ENCODE peak calls at places on chromosomes 12 and 14, in eight cellular contexts. One of them, this sample, is unnamed.

GRCh38 chr12:31353730-31354708 is 28.1 kb upstream of the SINHCAF start:
- DNase-seq in kidney: no peak
- DNase-seq in endothelial cell: no peak
- DNase-seq in tibial artery: no peak
- DNase-seq in neural progenitor cell: peak
- DNase-seq in heart right ventricle: no peak
- DNase-seq in body of pancreas: no peak
- DNase-seq in A549: no peak
- DNase-seq in this sample: peak

GRCh38 chr12:753401-754237 is 1.2 kb downstream of the WNK1 start:
- DNase-seq in neural progenitor cell: peak
- DNase-seq in body of pancreas: peak
- DNase-seq in A549: peak
- DNase-seq in tibial artery: peak
- DNase-seq in kidney: peak
- DNase-seq in endothelial cell: peak
- DNase-seq in heart right ventricle: peak
- DNase-seq in this sample: peak

GRCh38 chr12:107503851-107504502 is 181.6 kb upstream of the PWP1 start:
- DNase-seq in A549: no peak
- DNase-seq in endothelial cell: no peak
- DNase-seq in heart right ventricle: no peak
- DNase-seq in tibial artery: no peak
- DNase-seq in body of pancreas: no peak
- DNase-seq in neural progenitor cell: no peak
- DNase-seq in kidney: no peak
- DNase-seq in this sample: no peak

GRCh38 chr12:113461666-113462065 is 10.0 kb downstream of the LHX5 start:
- DNase-seq in neural progenitor cell: peak
- DNase-seq in body of pancreas: no peak
- DNase-seq in heart right ventricle: no peak
- DNase-seq in endothelial cell: no peak
- DNase-seq in A549: peak
- DNase-seq in tibial artery: no peak
- DNase-seq in kidney: no peak
- DNase-seq in this sample: peak

GRCh38 chr12:89163918-89164317 is 188.4 kb downstream of the DUSP6 start:
- DNase-seq in heart right ventricle: no peak
- DNase-seq in kidney: no peak
- DNase-seq in neural progenitor cell: no peak
- DNase-seq in body of pancreas: no peak
- DNase-seq in endothelial cell: no peak
- DNase-seq in A549: peak
- DNase-seq in tibial artery: no peak
- DNase-seq in this sample: no peak

GRCh38 chr14:101074124-101075024 is 170.9 kb upstream of the RTL1 start:
- DNase-seq in kidney: no peak
- DNase-seq in heart right ventricle: no peak
- DNase-seq in endothelial cell: no peak
- DNase-seq in body of pancreas: no peak
- DNase-seq in neural progenitor cell: no peak
- DNase-seq in A549: no peak
- DNase-seq in tibial artery: peak
- DNase-seq in this sample: no peak

GRCh38 chr12:130335517-130336392 is 1.9 kb upstream of the PIWIL1 start:
- DNase-seq in heart right ventricle: peak
- DNase-seq in tibial artery: no peak
- DNase-seq in A549: peak
- DNase-seq in kidney: no peak
- DNase-seq in neural progenitor cell: peak
- DNase-seq in body of pancreas: peak
- DNase-seq in endothelial cell: peak
- DNase-seq in this sample: peak

GRCh38 chr14:77059276-77059934 is 30.9 kb upstream of the IRF2BPL start:
- DNase-seq in tibial artery: no peak
- DNase-seq in endothelial cell: no peak
- DNase-seq in neural progenitor cell: peak
- DNase-seq in A549: peak
- DNase-seq in body of pancreas: peak
- DNase-seq in kidney: peak
- DNase-seq in heart right ventricle: no peak
- DNase-seq in this sample: no peak

GRCh38 chr14:104510794-104511611 is 68.6 kb upstream of the C14orf180 start:
- DNase-seq in heart right ventricle: peak
- DNase-seq in neural progenitor cell: no peak
- DNase-seq in endothelial cell: no peak
- DNase-seq in body of pancreas: no peak
- DNase-seq in tibial artery: no peak
- DNase-seq in A549: no peak
- DNase-seq in kidney: no peak
- DNase-seq in this sample: no peak

GRCh38 chr12:15717940-15718567 is 71.1 kb downstream of the EPS8 start:
- DNase-seq in heart right ventricle: no peak
- DNase-seq in tibial artery: no peak
- DNase-seq in endothelial cell: no peak
- DNase-seq in kidney: no peak
- DNase-seq in A549: no peak
- DNase-seq in body of pancreas: no peak
- DNase-seq in neural progenitor cell: no peak
- DNase-seq in this sample: no peak

GRCh38 chr12:8681129-8681902 is 16.5 kb upstream of the RIMKLB start:
- DNase-seq in tibial artery: no peak
- DNase-seq in neural progenitor cell: no peak
- DNase-seq in A549: peak
- DNase-seq in heart right ventricle: peak
- DNase-seq in kidney: no peak
- DNase-seq in body of pancreas: peak
- DNase-seq in endothelial cell: no peak
- DNase-seq in this sample: no peak

GRCh38 chr14:55180434-55180833 is 11.0 kb downstream of the DLGAP5 start:
- DNase-seq in kidney: no peak
- DNase-seq in endothelial cell: no peak
- DNase-seq in tibial artery: no peak
- DNase-seq in body of pancreas: no peak
- DNase-seq in A549: no peak
- DNase-seq in neural progenitor cell: no peak
- DNase-seq in heart right ventricle: no peak
- DNase-seq in this sample: peak

GRCh38 chr14:61644834-61645233 is 50.5 kb upstream of the HIF1A start:
- DNase-seq in kidney: no peak
- DNase-seq in neural progenitor cell: peak
- DNase-seq in tibial artery: no peak
- DNase-seq in body of pancreas: no peak
- DNase-seq in endothelial cell: no peak
- DNase-seq in heart right ventricle: no peak
- DNase-seq in A549: no peak
- DNase-seq in this sample: peak

GRCh38 chr12:80634903-80635302 is 72.5 kb upstream of the MYF6 start:
- DNase-seq in kidney: no peak
- DNase-seq in body of pancreas: no peak
- DNase-seq in neural progenitor cell: peak
- DNase-seq in tibial artery: no peak
- DNase-seq in A549: no peak
- DNase-seq in heart right ventricle: no peak
- DNase-seq in endothelial cell: no peak
- DNase-seq in this sample: no peak

GRCh38 chr12:80627773-80628172 is 79.7 kb upstream of the MYF6 start:
- DNase-seq in kidney: no peak
- DNase-seq in heart right ventricle: no peak
- DNase-seq in endothelial cell: no peak
- DNase-seq in neural progenitor cell: no peak
- DNase-seq in body of pancreas: no peak
- DNase-seq in A549: no peak
- DNase-seq in tibial artery: no peak
- DNase-seq in this sample: no peak

GRCh38 chr12:80636832-80637231 is 70.6 kb upstream of the MYF6 start:
- DNase-seq in tibial artery: no peak
- DNase-seq in body of pancreas: no peak
- DNase-seq in heart right ventricle: no peak
- DNase-seq in neural progenitor cell: no peak
- DNase-seq in kidney: no peak
- DNase-seq in A549: no peak
- DNase-seq in endothelial cell: no peak
- DNase-seq in this sample: no peak

GRCh38 chr12:80632835-80633234 is 74.6 kb upstream of the MYF6 start:
- DNase-seq in heart right ventricle: no peak
- DNase-seq in body of pancreas: peak
- DNase-seq in endothelial cell: peak
- DNase-seq in neural progenitor cell: peak
- DNase-seq in tibial artery: no peak
- DNase-seq in A549: peak
- DNase-seq in kidney: no peak
- DNase-seq in this sample: no peak
- TF ChIP-seq CTCF in heart right ventricle: no peak
- TF ChIP-seq CTCF in body of pancreas: no peak
- TF ChIP-seq CTCF in endothelial cell: no peak
- TF ChIP-seq CTCF in neural progenitor cell: peak
- TF ChIP-seq CTCF in tibial artery: no peak
- TF ChIP-seq CTCF in A549: peak
- TF ChIP-seq CTCF in kidney: peak
- TF ChIP-seq CTCF in this sample: peak

DNA sequence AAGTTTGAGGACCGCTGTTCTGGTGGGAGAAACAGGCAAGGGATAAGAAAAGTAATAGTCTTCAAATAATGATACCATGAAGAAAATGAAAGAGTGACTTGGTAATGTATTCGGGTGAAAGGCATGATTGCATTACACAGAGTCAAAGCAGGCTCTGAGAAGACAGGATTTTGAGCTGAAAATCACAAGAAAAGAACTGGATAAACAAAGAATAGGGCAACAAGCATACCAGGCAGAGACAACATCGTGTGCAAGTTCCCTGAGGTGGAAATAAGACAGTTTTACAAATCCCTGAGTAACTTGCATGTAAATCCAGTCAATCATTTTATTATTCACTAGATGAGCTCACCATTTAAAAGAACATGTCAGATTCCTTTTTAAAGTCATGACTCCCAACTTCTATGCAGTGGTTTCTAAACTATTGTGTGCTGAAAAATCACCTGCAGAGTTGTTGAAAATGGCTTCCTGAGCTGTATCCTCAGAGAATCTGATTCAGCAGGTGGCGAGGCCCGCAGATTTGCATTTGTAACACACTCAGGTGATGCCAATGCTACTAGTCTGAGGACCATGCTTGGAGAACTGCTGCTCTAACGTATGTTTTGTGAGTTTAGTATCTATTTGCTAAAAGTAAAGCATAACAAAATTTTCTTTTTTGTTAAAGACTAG is 133.0 kb upstream of the ABCD2 start:
- DNase-seq in heart right ventricle: no peak
- DNase-seq in endothelial cell: no peak
- DNase-seq in tibial artery: no peak
- DNase-seq in kidney: no peak
- DNase-seq in body of pancreas: no peak
- DNase-seq in neural progenitor cell: peak
- DNase-seq in A549: no peak
- DNase-seq in this sample: no peak
- TF ChIP-seq CTCF in heart right ventricle: no peak
- TF ChIP-seq CTCF in endothelial cell: no peak
- TF ChIP-seq CTCF in tibial artery: no peak
- TF ChIP-seq CTCF in kidney: no peak
- TF ChIP-seq CTCF in body of pancreas: no peak
- TF ChIP-seq CTCF in neural progenitor cell: no peak
- TF ChIP-seq CTCF in A549: no peak
- TF ChIP-seq CTCF in this sample: no peak

DNA sequence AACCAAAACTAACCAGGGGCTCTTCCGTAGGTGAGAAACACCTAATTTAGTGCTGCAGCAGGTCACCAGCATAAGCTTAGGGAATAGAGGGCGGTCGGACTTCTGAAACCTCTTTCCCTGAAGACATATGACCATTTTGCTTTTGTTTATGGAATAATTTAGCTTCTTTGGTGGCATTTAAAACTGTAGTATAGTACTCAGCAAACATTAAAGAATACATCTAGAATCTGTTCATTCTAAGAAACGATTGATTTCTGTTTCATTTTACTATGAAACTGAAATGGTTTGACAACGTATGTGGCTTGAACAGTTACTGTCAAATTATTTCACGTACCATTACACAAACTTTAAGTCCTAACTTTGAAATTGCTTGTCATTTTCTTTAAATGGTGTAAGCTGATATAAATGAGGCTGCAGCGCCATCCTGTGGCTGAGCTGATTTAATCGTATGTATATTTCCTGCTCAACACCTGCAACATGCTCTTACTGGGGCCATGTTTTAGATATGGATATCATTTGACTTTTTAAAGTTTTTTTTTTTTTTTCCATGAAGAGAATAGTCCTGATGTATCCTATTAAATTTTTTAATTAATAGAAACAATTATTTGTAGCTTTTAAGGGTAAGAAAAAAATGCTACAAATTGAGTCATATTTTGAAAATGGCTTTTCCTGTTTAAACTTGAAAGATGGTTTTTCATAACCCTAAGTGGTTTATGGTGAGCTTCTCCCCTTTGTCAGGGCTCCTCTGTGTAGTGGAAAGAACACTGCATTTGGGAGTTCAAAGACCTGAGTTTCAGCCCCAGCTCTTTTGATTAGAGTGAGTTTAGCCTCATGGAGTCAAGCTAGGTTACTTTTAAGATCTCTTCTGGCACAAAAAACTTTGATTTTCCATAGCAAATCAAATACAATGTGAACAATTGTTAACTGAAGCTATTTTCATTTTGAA is 27.4 kb downstream of the CFAP54 start:
- DNase-seq in tibial artery: peak
- DNase-seq in kidney: no peak
- DNase-seq in body of pancreas: peak
- DNase-seq in endothelial cell: peak
- DNase-seq in A549: peak
- DNase-seq in neural progenitor cell: peak
- DNase-seq in heart right ventricle: peak
- DNase-seq in this sample: peak
- TF ChIP-seq CTCF in tibial artery: peak
- TF ChIP-seq CTCF in kidney: peak
- TF ChIP-seq CTCF in body of pancreas: peak
- TF ChIP-seq CTCF in endothelial cell: peak
- TF ChIP-seq CTCF in A549: peak
- TF ChIP-seq CTCF in neural progenitor cell: peak
- TF ChIP-seq CTCF in heart right ventricle: peak
- TF ChIP-seq CTCF in this sample: peak

GRCh38 chr14:42185718-42186117 is 579.0 kb downstream of the LRFN5 start:
- DNase-seq in endothelial cell: no peak
- DNase-seq in heart right ventricle: no peak
- DNase-seq in neural progenitor cell: no peak
- DNase-seq in kidney: no peak
- DNase-seq in tibial artery: no peak
- DNase-seq in body of pancreas: no peak
- DNase-seq in A549: no peak
- DNase-seq in this sample: no peak
- TF ChIP-seq CTCF in endothelial cell: no peak
- TF ChIP-seq CTCF in heart right ventricle: no peak
- TF ChIP-seq CTCF in neural progenitor cell: no peak
- TF ChIP-seq CTCF in kidney: no peak
- TF ChIP-seq CTCF in tibial artery: no peak
- TF ChIP-seq CTCF in body of pancreas: no peak
- TF ChIP-seq CTCF in A549: no peak
- TF ChIP-seq CTCF in this sample: no peak

This sample was measured in GM10248.